ENCODE peak calls at places on chromosomes 16 and 17, in six cellular contexts. One of them, this sample, is unnamed.

GRCh38 chr17:39027037-39027436 is 59.8 kb upstream of the FBXO47 start:
- DNase-seq in GM12891: peak; percentile 44
- DNase-seq in psoas muscle: peak; percentile 80
- DNase-seq in iPS-NIHi11: peak; percentile 85
- DNase-seq in D341Med: peak; percentile 86
- DNase-seq in stimulated activated CD8-positive, alpha-beta memory T cell treated with anti-CD3 and anti-CD28 coated beads, Interleukin-7, amount 100 ng/mL, for 4 hours: no peak
- DNase-seq in this sample: no peak

GRCh38 chr16:2042171-2042570 is 5.5 kb downstream of the NTHL1 start:
- DNase-seq in GM12891: no peak
- DNase-seq in psoas muscle: no peak
- DNase-seq in iPS-NIHi11: no peak
- DNase-seq in D341Med: no peak
- DNase-seq in stimulated activated CD8-positive, alpha-beta memory T cell treated with anti-CD3 and anti-CD28 coated beads, Interleukin-7, amount 100 ng/mL, for 4 hours: no peak
- DNase-seq in this sample: no peak

GRCh38 chr17:39164675-39165143 is 1.3 kb downstream of the ARL5C start:
- DNase-seq in GM12891: peak; percentile 93
- DNase-seq in psoas muscle: peak; percentile 93
- DNase-seq in iPS-NIHi11: peak; percentile 93
- DNase-seq in D341Med: peak; percentile 93
- DNase-seq in stimulated activated CD8-positive, alpha-beta memory T cell treated with anti-CD3 and anti-CD28 coated beads, Interleukin-7, amount 100 ng/mL, for 4 hours: peak; percentile 52
- DNase-seq in this sample: peak; percentile 79

GRCh38 chr17:63995626-63996025 is 2.5 kb upstream of the PRR29 start:
- DNase-seq in GM12891: no peak
- DNase-seq in psoas muscle: no peak
- DNase-seq in iPS-NIHi11: no peak
- DNase-seq in D341Med: no peak
- DNase-seq in stimulated activated CD8-positive, alpha-beta memory T cell treated with anti-CD3 and anti-CD28 coated beads, Interleukin-7, amount 100 ng/mL, for 4 hours: no peak
- DNase-seq in this sample: no peak

GRCh38 chr17:37708008-37708615 is 36.7 kb downstream of the HNF1B start:
- DNase-seq in GM12891: no peak
- DNase-seq in psoas muscle: no peak
- DNase-seq in iPS-NIHi11: no peak
- DNase-seq in D341Med: no peak
- DNase-seq in stimulated activated CD8-positive, alpha-beta memory T cell treated with anti-CD3 and anti-CD28 coated beads, Interleukin-7, amount 100 ng/mL, for 4 hours: no peak
- DNase-seq in this sample: no peak

GRCh38 chr16:56405977-56406376 is 19.4 kb downstream of the AMFR start:
- DNase-seq in GM12891: no peak
- DNase-seq in psoas muscle: no peak
- DNase-seq in iPS-NIHi11: no peak
- DNase-seq in D341Med: no peak
- DNase-seq in stimulated activated CD8-positive, alpha-beta memory T cell treated with anti-CD3 and anti-CD28 coated beads, Interleukin-7, amount 100 ng/mL, for 4 hours: no peak
- DNase-seq in this sample: no peak

GRCh38 chr17:49597438-49597837 is 21.8 kb downstream of the NXPH3 start:
- DNase-seq in GM12891: no peak
- DNase-seq in psoas muscle: no peak
- DNase-seq in iPS-NIHi11: no peak
- DNase-seq in D341Med: no peak
- DNase-seq in stimulated activated CD8-positive, alpha-beta memory T cell treated with anti-CD3 and anti-CD28 coated beads, Interleukin-7, amount 100 ng/mL, for 4 hours: no peak
- DNase-seq in this sample: no peak

GRCh38 chr17:8409966-8410881 is 12.6 kb upstream of the RNF222 start:
- DNase-seq in GM12891: no peak
- DNase-seq in psoas muscle: peak; percentile 83
- DNase-seq in iPS-NIHi11: peak; percentile 83
- DNase-seq in D341Med: peak; percentile 71
- DNase-seq in stimulated activated CD8-positive, alpha-beta memory T cell treated with anti-CD3 and anti-CD28 coated beads, Interleukin-7, amount 100 ng/mL, for 4 hours: peak; percentile 46
- DNase-seq in this sample: peak; percentile 83

GRCh38 chr17:78364436-78365281 is 4.8 kb upstream of the SOCS3 start:
- DNase-seq in GM12891: no peak
- DNase-seq in psoas muscle: no peak
- DNase-seq in iPS-NIHi11: no peak
- DNase-seq in D341Med: no peak
- DNase-seq in stimulated activated CD8-positive, alpha-beta memory T cell treated with anti-CD3 and anti-CD28 coated beads, Interleukin-7, amount 100 ng/mL, for 4 hours: no peak
- DNase-seq in this sample: no peak

GRCh38 chr17:42928714-42929496 is 28.3 kb downstream of the G6PC1 start:
- DNase-seq in GM12891: peak; percentile 32
- DNase-seq in psoas muscle: peak; percentile 13
- DNase-seq in iPS-NIHi11: peak; percentile 74
- DNase-seq in D341Med: peak; percentile 77
- DNase-seq in stimulated activated CD8-positive, alpha-beta memory T cell treated with anti-CD3 and anti-CD28 coated beads, Interleukin-7, amount 100 ng/mL, for 4 hours: no peak
- DNase-seq in this sample: peak; percentile 91

This sample was measured in CD14-positive monocyte.